ENCODE peak calls at places on chromosomes 6 and 20, in nine cellular contexts. R is glutamatergic neuron, D is neural progenitor cell, U is esophagus squamous epithelium, X is MCF 10A, A is nephron progenitor cell, Q is endodermal cell, B is BJ, H is brain microvascular endothelial cell. T is an unnamed sample.

GRCh38 chr6:37648465-37649330 is 49.0 kb downstream of the MDGA1 start:
- DNase-seq in R (peak), D (peak), U (no peak), X (no peak), A (peak), Q (peak), B (no peak), H (no peak), T (no peak)

GRCh38 chr20:53162251-53162835 is 190.2 kb downstream of the TSHZ2 start:
- DNase-seq in R (peak), D (peak), U (no peak), X (peak), A (peak), Q (peak), B (peak), H (peak), T (peak)

GRCh38 chr20:15942130-15942529 is 631.1 kb downstream of the KIF16B start:
- DNase-seq in R (no peak), D (no peak), U (no peak), X (peak), A (no peak), Q (no peak), B (no peak), H (no peak), T (no peak)

GRCh38 chr6:95169790-95170189 is 407.5 kb upstream of the MANEA start:
- DNase-seq in R (no peak), D (no peak), U (no peak), X (no peak), A (no peak), Q (no peak), B (no peak), H (no peak), T (no peak)

GRCh38 chr6:107118976-107119375 is 3.7 kb upstream of the BEND3 start:
- DNase-seq in R (no peak), D (no peak), U (no peak), X (peak), A (no peak), Q (peak), B (no peak), H (no peak), T (no peak)

GRCh38 chr20:642398-643174 is 10.4 kb downstream of the SRXN1 start:
- DNase-seq in R (peak), D (peak), U (no peak), X (no peak), A (peak), Q (peak), B (no peak), H (no peak), T (no peak)

GRCh38 chr6:137234505-137234863 is 15.3 kb upstream of the IFNGR1 start:
- DNase-seq in R (no peak), D (no peak), U (no peak), X (peak), A (no peak), Q (no peak), B (no peak), H (no peak), T (no peak)

GRCh38 chr6:4253604-4254211 is 118.3 kb upstream of the ECI2 start:
- DNase-seq in R (no peak), D (no peak), U (no peak), X (peak), A (peak), Q (no peak), B (no peak), H (peak), T (peak)

GRCh38 chr6:5506575-5506974 is 245.3 kb downstream of the FARS2 start:
- DNase-seq in R (no peak), D (no peak), U (no peak), X (no peak), A (no peak), Q (no peak), B (no peak), H (no peak), T (no peak)

GRCh38 chr20:37673429-37673828 is 20.4 kb upstream of the CTNNBL1 start:
- DNase-seq in R (no peak), D (no peak), U (no peak), X (no peak), A (no peak), Q (no peak), B (no peak), H (no peak), T (no peak)

GRCh38 chr6:10399451-10399850 is 15.4 kb downstream of the TFAP2A start:
- DNase-seq in R (no peak), D (no peak), U (no peak), X (no peak), A (no peak), Q (no peak), B (no peak), H (no peak), T (no peak)

GRCh38 chr6:10396775-10397174 is 18.1 kb downstream of the TFAP2A start:
- DNase-seq in R (no peak), D (no peak), U (no peak), X (no peak), A (no peak), Q (no peak), B (no peak), H (no peak), T (no peak)

GRCh38 chr6:10395946-10396577 is 18.8 kb downstream of the TFAP2A start:
- DNase-seq in R (no peak), D (peak), U (no peak), X (no peak), A (no peak), Q (no peak), B (no peak), H (no peak), T (no peak)

GRCh38 chr6:10398439-10399218 is 16.2 kb downstream of the TFAP2A start:
- DNase-seq in R (no peak), D (peak), U (no peak), X (no peak), A (peak), Q (no peak), B (no peak), H (no peak), T (no peak)

DNA sequence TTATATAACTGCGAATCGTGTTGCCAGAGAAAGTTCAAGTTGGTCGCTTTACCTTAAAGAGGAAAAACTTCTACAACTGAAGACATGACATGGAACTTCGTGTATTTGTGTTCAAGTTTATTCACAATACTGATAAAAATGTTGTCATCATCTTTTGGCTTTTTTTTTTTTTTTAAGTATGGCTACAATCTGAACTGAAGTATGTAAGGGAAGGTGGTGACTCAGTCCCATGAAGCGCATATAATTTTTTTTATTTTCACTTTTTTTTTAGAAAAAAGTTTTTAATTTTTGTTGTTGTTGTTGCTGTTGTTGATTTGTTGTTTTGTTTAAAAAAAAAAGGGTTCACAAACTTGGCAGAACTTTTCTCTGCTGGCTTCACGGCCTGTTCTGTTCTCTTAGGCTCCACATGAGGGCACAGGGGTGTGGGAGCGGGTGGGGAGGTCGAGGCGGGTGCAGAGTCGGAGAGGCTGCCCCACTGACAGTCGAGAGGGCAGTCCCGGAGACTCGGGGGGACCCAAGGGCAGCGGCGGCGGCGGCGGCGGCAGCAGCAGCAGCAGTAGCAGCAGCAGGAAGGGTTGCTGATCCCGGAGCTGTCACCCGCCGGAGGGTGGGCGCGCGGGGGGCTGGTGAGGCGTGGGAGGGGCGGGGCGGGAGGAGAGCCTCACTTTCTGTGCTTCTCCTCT is 17.0 kb downstream of the TFAP2A start:
- DNase-seq in R (no peak), D (peak), U (no peak), X (no peak), A (peak), Q (peak), B (no peak), H (no peak), T (no peak)
- TF ChIP-seq CTCF in R (no peak), D (no peak), U (no peak), X (no peak), A (no peak), Q (no peak), B (no peak), H (no peak), T (no peak)

DNA sequence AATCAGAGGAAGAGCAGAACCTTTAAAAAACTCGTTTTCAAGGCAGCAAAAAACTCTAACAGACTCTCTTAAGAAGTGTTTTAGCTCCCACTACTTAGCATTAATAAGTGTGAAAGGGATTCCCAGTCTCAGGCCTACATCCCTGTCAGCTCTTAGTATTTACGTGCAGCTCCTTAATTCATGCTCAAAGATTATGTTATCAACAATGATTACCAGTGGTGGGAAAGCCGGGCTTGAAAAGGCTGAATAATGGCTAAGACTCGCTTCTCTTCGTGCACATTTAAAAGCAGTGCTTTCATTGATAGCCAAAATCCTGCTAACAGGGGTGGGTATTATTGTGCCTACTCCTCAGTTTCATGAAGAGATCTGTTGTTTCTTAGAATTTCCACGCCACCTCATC is 518.8 kb downstream of the GRIK2 start:
- DNase-seq in R (no peak), D (peak), U (no peak), X (no peak), A (no peak), Q (no peak), B (no peak), H (no peak), T (no peak)
- TF ChIP-seq CTCF in R (no peak), D (no peak), U (no peak), X (no peak), A (no peak), Q (no peak), B (no peak), H (no peak), T (no peak)

DNA sequence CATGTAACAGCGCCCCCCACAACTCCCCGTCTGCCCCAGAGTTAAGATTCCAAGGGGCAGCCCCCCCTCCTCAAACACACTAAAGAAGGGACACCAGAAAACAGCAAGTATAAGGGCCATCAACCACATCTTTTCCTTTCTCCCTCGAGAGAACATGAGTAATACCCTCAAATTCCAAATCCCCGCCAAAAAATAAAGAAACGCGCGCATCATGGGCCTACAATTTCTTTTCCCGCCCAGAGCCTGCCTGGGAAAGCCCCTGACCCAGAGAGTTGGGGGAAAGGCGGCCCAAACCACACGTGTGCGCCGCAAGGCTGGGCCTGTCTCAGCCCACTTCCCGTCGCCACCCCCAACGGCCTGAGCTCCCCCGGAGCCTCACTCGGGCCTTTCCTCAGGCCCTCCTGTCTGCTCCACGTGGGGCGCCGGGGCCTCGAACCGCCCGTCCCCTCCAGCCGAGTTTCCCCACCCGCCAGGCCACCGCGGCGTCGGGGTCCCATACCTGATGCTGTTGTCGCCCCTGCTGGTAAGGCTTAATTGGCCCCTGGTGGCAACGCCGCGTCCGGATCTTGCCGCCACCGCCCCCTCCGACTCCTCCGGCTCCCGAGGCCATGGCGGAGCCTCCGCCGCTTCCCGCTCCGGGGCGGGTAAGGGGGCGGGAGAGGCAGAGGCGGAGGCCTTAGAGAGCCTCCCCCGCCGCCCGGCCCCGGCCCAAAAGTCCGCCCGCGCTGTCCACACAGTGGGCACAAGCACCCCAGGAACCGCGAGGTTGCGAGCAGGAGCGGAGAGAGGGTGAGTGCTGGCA is 746 bp downstream of the NUP153 start:
- DNase-seq in R (peak), D (peak), U (no peak), X (peak), A (peak), Q (peak), B (no peak), H (peak), T (no peak)
- TF ChIP-seq CTCF in R (no peak), D (peak), U (no peak), X (no peak), A (no peak), Q (peak), B (peak), H (peak), T (peak)

GRCh38 chr6:135185483-135185882 is 4.4 kb downstream of the MYB start:
- DNase-seq in R (no peak), D (no peak), U (no peak), X (peak), A (no peak), Q (no peak), B (no peak), H (no peak), T (no peak)

GRCh38 chr6:135181333-135182119 is 418 bp downstream of the MYB start:
- DNase-seq in R (no peak), D (peak), U (no peak), X (no peak), A (no peak), Q (no peak), B (no peak), H (no peak), T (no peak)

GRCh38 chr6:135182120-135182992 is 1.2 kb downstream of the MYB start:
- DNase-seq in R (peak), D (peak), U (no peak), X (no peak), A (peak), Q (peak), B (no peak), H (no peak), T (no peak)

GRCh38 chr6:135182993-135183531 is 2.0 kb downstream of the MYB start:
- DNase-seq in R (peak), D (peak), U (no peak), X (no peak), A (peak), Q (no peak), B (no peak), H (no peak), T (no peak)

GRCh38 chr6:135183532-135184440 is 2.7 kb downstream of the MYB start:
- DNase-seq in R (peak), D (peak), U (no peak), X (peak), A (peak), Q (peak), B (no peak), H (peak), T (no peak)
- TF ChIP-seq CTCF in R (peak), D (peak), U (peak), X (peak), A (peak), Q (peak), B (peak), H (peak), T (peak)

DNA sequence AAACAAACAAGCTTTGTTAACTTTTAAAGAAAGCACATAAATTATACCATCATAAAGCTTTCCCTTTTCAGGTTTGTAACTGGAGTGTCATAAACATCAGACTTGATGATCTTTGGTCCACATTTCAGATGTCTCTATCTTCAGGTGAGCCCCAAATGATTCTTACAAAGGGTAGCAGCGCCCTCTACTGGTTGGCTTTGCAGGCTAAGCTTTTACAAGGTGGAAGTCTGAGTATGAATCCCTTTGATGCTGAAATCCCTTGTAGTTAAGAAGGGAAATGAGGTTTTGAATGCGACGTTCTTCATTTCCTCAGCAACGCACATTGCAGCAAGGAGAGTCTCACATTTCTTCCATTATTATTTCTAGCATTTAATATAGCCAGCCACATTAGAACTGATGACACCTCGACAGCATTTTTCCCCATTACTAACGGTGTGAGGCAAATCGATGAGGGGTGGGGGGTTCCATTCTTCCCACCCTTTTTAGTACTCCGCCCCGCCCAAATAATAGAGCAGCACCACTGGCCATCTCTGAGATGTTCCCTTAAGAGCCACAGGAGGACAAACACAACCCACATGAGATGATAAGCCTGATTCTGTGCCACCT is 126.3 kb upstream of the NT5E start:
- DNase-seq in R (peak), D (peak), U (no peak), X (peak), A (peak), Q (peak), B (no peak), H (peak), T (peak)
- TF ChIP-seq CTCF in R (peak), D (peak), U (peak), X (peak), A (peak), Q (peak), B (peak), H (peak), T (peak)

DNA sequence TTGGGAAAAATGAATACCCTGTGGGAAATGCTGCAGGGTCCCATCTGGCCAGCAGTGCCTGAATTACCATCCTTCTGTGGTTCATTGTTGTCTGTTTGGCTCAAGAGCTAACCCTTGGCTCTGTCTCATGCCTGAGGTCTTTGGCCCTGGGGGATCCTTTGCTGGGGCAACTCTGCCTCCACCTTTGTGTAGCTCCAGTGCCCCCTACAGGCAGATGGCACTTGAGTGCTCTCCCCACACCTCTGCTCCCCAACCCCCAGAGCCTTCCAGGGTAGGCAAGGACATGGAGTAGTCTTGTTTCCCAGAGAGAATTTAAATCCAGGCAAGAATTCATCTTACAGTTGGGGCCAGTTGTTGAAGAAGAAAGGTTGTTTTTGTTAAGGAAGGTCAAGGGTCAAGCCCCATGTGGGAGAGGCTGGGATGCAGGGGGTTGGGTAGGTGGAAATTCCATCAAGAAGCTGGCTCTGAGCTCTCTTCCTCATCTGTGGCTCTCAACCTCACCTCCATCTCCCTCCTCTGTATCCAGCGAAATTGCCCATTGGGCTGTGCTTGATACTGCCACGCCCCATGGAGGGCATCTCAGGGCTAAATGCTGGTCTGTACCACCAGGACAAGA is 44.2 kb downstream of the ZNF831 start:
- DNase-seq in R (peak), D (peak), U (no peak), X (peak), A (peak), Q (peak), B (no peak), H (no peak), T (no peak)
- TF ChIP-seq CTCF in R (peak), D (peak), U (peak), X (peak), A (peak), Q (peak), B (peak), H (peak), T (peak)

GRCh38 chr6:142698751-142699150 is 246.2 kb downstream of the HIVEP2 start:
- DNase-seq in R (no peak), D (no peak), U (no peak), X (peak), A (no peak), Q (peak), B (no peak), H (no peak), T (no peak)
- TF ChIP-seq CTCF in R (no peak), D (peak), U (no peak), X (peak), A (no peak), Q (peak), B (no peak), H (peak), T (peak)

GRCh38 chr6:119728220-119728750 is 378.7 kb upstream of the MAN1A1 start:
- DNase-seq in R (no peak), D (no peak), U (no peak), X (no peak), A (no peak), Q (no peak), B (no peak), H (no peak), T (no peak)
- TF ChIP-seq CTCF in R (no peak), D (no peak), U (no peak), X (no peak), A (no peak), Q (peak), B (no peak), H (no peak), T (no peak)